ENCODE peak calls at places on chromosomes 11 and 22, in five cellular contexts. One of them, this sample, is unnamed.

GRCh38 chr22:46149998-46150549 is at the start of gene PPARA:
- DNase-seq in naive thymus-derived CD8-positive, alpha-beta T cell: peak; percentile 84
- DNase-seq in activated effector memory CD4-positive, alpha-beta T cell treated with Interleukin-2 at 50 U/mL for 16 hours: peak; percentile 83
- DNase-seq in HFFc6: peak; percentile 52
- DNase-seq in NCI-H2081: peak; percentile 38
- DNase-seq in this sample: peak; percentile 71

GRCh38 chr11:10752061-10752460 is 1.0 kb downstream of the CTR9 start:
- DNase-seq in naive thymus-derived CD8-positive, alpha-beta T cell: no peak
- DNase-seq in activated effector memory CD4-positive, alpha-beta T cell treated with Interleukin-2 at 50 U/mL for 16 hours: no peak
- DNase-seq in HFFc6: no peak
- DNase-seq in NCI-H2081: no peak
- DNase-seq in this sample: no peak

GRCh38 chr11:120608760-120609211 is 97.2 kb downstream of the GRIK4 start:
- DNase-seq in naive thymus-derived CD8-positive, alpha-beta T cell: no peak
- DNase-seq in activated effector memory CD4-positive, alpha-beta T cell treated with Interleukin-2 at 50 U/mL for 16 hours: no peak
- DNase-seq in HFFc6: no peak
- DNase-seq in NCI-H2081: no peak
- DNase-seq in this sample: no peak

GRCh38 chr22:31977141-31977781 is 32.9 kb downstream of the YWHAH start:
- DNase-seq in naive thymus-derived CD8-positive, alpha-beta T cell: peak; percentile 68
- DNase-seq in activated effector memory CD4-positive, alpha-beta T cell treated with Interleukin-2 at 50 U/mL for 16 hours: peak; percentile 60
- DNase-seq in HFFc6: peak; percentile 61
- DNase-seq in NCI-H2081: peak; percentile 58
- DNase-seq in this sample: peak; percentile 67

GRCh38 chr22:25979968-25980367 is 189.3 kb upstream of the SEZ6L start:
- DNase-seq in naive thymus-derived CD8-positive, alpha-beta T cell: no peak
- DNase-seq in activated effector memory CD4-positive, alpha-beta T cell treated with Interleukin-2 at 50 U/mL for 16 hours: no peak
- DNase-seq in HFFc6: no peak
- DNase-seq in NCI-H2081: no peak
- DNase-seq in this sample: no peak

GRCh38 chr11:134531331-134532135 is 119.5 kb upstream of the B3GAT1 start:
- DNase-seq in naive thymus-derived CD8-positive, alpha-beta T cell: no peak
- DNase-seq in activated effector memory CD4-positive, alpha-beta T cell treated with Interleukin-2 at 50 U/mL for 16 hours: no peak
- DNase-seq in HFFc6: no peak
- DNase-seq in NCI-H2081: no peak
- DNase-seq in this sample: no peak

GRCh38 chr11:113376156-113376555 is 11.4 kb upstream of the ANKK1 start:
- DNase-seq in naive thymus-derived CD8-positive, alpha-beta T cell: no peak
- DNase-seq in activated effector memory CD4-positive, alpha-beta T cell treated with Interleukin-2 at 50 U/mL for 16 hours: no peak
- DNase-seq in HFFc6: no peak
- DNase-seq in NCI-H2081: no peak
- DNase-seq in this sample: no peak

GRCh38 chr22:17083811-17084540 is 824 bp upstream of the IL17RA start:
- DNase-seq in naive thymus-derived CD8-positive, alpha-beta T cell: no peak
- DNase-seq in activated effector memory CD4-positive, alpha-beta T cell treated with Interleukin-2 at 50 U/mL for 16 hours: no peak
- DNase-seq in HFFc6: no peak
- DNase-seq in NCI-H2081: no peak
- DNase-seq in this sample: no peak

GRCh38 chr11:11313426-11313825 is 39.6 kb downstream of the CSNK2A3 start:
- DNase-seq in naive thymus-derived CD8-positive, alpha-beta T cell: no peak
- DNase-seq in activated effector memory CD4-positive, alpha-beta T cell treated with Interleukin-2 at 50 U/mL for 16 hours: no peak
- DNase-seq in HFFc6: no peak
- DNase-seq in NCI-H2081: no peak
- DNase-seq in this sample: no peak

GRCh38 chr11:330307-330693 is 9.6 kb upstream of the IFITM3 start:
- DNase-seq in naive thymus-derived CD8-positive, alpha-beta T cell: no peak
- DNase-seq in activated effector memory CD4-positive, alpha-beta T cell treated with Interleukin-2 at 50 U/mL for 16 hours: no peak
- DNase-seq in HFFc6: no peak
- DNase-seq in NCI-H2081: no peak
- DNase-seq in this sample: no peak

GRCh38 chr22:50581950-50582561 is 593 bp downstream of the CHKB start:
- DNase-seq in naive thymus-derived CD8-positive, alpha-beta T cell: no peak
- DNase-seq in activated effector memory CD4-positive, alpha-beta T cell treated with Interleukin-2 at 50 U/mL for 16 hours: no peak
- DNase-seq in HFFc6: no peak
- DNase-seq in NCI-H2081: no peak
- DNase-seq in this sample: no peak

GRCh38 chr11:88629496-88629895 is 292.0 kb upstream of the CTSC start:
- DNase-seq in naive thymus-derived CD8-positive, alpha-beta T cell: no peak
- DNase-seq in activated effector memory CD4-positive, alpha-beta T cell treated with Interleukin-2 at 50 U/mL for 16 hours: no peak
- DNase-seq in HFFc6: no peak
- DNase-seq in NCI-H2081: no peak
- DNase-seq in this sample: no peak

GRCh38 chr11:98365185-98365584 is 655.6 kb upstream of the CNTN5 start:
- DNase-seq in naive thymus-derived CD8-positive, alpha-beta T cell: no peak
- DNase-seq in activated effector memory CD4-positive, alpha-beta T cell treated with Interleukin-2 at 50 U/mL for 16 hours: no peak
- DNase-seq in HFFc6: no peak
- DNase-seq in NCI-H2081: no peak
- DNase-seq in this sample: no peak

GRCh38 chr22:23836692-23837495 is 1.9 kb downstream of the DERL3 start:
- DNase-seq in naive thymus-derived CD8-positive, alpha-beta T cell: no peak
- DNase-seq in activated effector memory CD4-positive, alpha-beta T cell treated with Interleukin-2 at 50 U/mL for 16 hours: no peak
- DNase-seq in HFFc6: no peak
- DNase-seq in NCI-H2081: no peak
- DNase-seq in this sample: no peak

GRCh38 chr22:45261407-45262088 is 20.9 kb upstream of the KIAA0930 start:
- DNase-seq in naive thymus-derived CD8-positive, alpha-beta T cell: no peak
- DNase-seq in activated effector memory CD4-positive, alpha-beta T cell treated with Interleukin-2 at 50 U/mL for 16 hours: no peak
- DNase-seq in HFFc6: no peak
- DNase-seq in NCI-H2081: no peak
- DNase-seq in this sample: no peak

GRCh38 chr11:96102664-96103068 is 178.8 kb upstream of the MTMR2 start:
- DNase-seq in naive thymus-derived CD8-positive, alpha-beta T cell: no peak
- DNase-seq in activated effector memory CD4-positive, alpha-beta T cell treated with Interleukin-2 at 50 U/mL for 16 hours: no peak
- DNase-seq in HFFc6: peak; percentile 58
- DNase-seq in NCI-H2081: no peak
- DNase-seq in this sample: no peak

GRCh38 chr22:38923463-38924196 is 33.8 kb upstream of the APOBEC3A start:
- DNase-seq in naive thymus-derived CD8-positive, alpha-beta T cell: no peak
- DNase-seq in activated effector memory CD4-positive, alpha-beta T cell treated with Interleukin-2 at 50 U/mL for 16 hours: no peak
- DNase-seq in HFFc6: peak; percentile 59
- DNase-seq in NCI-H2081: no peak
- DNase-seq in this sample: no peak

GRCh38 chr22:47136671-47137070 is 374.2 kb downstream of the TBC1D22A start:
- DNase-seq in naive thymus-derived CD8-positive, alpha-beta T cell: no peak
- DNase-seq in activated effector memory CD4-positive, alpha-beta T cell treated with Interleukin-2 at 50 U/mL for 16 hours: no peak
- DNase-seq in HFFc6: no peak
- DNase-seq in NCI-H2081: no peak
- DNase-seq in this sample: no peak

GRCh38 chr11:27108809-27109208 is 68.2 kb downstream of the BBOX1 start:
- DNase-seq in naive thymus-derived CD8-positive, alpha-beta T cell: no peak
- DNase-seq in activated effector memory CD4-positive, alpha-beta T cell treated with Interleukin-2 at 50 U/mL for 16 hours: no peak
- DNase-seq in HFFc6: no peak
- DNase-seq in NCI-H2081: no peak
- DNase-seq in this sample: no peak

GRCh38 chr11:126716456-126717083 is 284.0 kb downstream of the KIRREL3 start:
- DNase-seq in naive thymus-derived CD8-positive, alpha-beta T cell: no peak
- DNase-seq in activated effector memory CD4-positive, alpha-beta T cell treated with Interleukin-2 at 50 U/mL for 16 hours: peak; percentile 10
- DNase-seq in HFFc6: peak; percentile 25
- DNase-seq in NCI-H2081: peak; percentile 61
- DNase-seq in this sample: no peak

GRCh38 chr11:72814831-72815618 is 814 bp downstream of the ATG16L2 start:
- DNase-seq in naive thymus-derived CD8-positive, alpha-beta T cell: peak; percentile 39
- DNase-seq in activated effector memory CD4-positive, alpha-beta T cell treated with Interleukin-2 at 50 U/mL for 16 hours: peak; percentile 28
- DNase-seq in HFFc6: peak; percentile 60
- DNase-seq in NCI-H2081: peak; percentile 13
- DNase-seq in this sample: peak; percentile 27

GRCh38 chr11:75338516-75339218 is 12.8 kb downstream of the ARRB1 start:
- DNase-seq in naive thymus-derived CD8-positive, alpha-beta T cell: no peak
- DNase-seq in activated effector memory CD4-positive, alpha-beta T cell treated with Interleukin-2 at 50 U/mL for 16 hours: no peak
- DNase-seq in HFFc6: peak; percentile 71
- DNase-seq in NCI-H2081: no peak
- DNase-seq in this sample: no peak

GRCh38 chr11:102004220-102004619 is 43.0 kb upstream of the CFAP300 start:
- DNase-seq in naive thymus-derived CD8-positive, alpha-beta T cell: no peak
- DNase-seq in activated effector memory CD4-positive, alpha-beta T cell treated with Interleukin-2 at 50 U/mL for 16 hours: no peak
- DNase-seq in HFFc6: no peak
- DNase-seq in NCI-H2081: no peak
- DNase-seq in this sample: no peak

GRCh38 chr11:102464037-102464436 is 11.5 kb upstream of the TMEM123 start:
- DNase-seq in naive thymus-derived CD8-positive, alpha-beta T cell: no peak
- DNase-seq in activated effector memory CD4-positive, alpha-beta T cell treated with Interleukin-2 at 50 U/mL for 16 hours: no peak
- DNase-seq in HFFc6: no peak
- DNase-seq in NCI-H2081: no peak
- DNase-seq in this sample: no peak

GRCh38 chr22:44336962-44337657 is 24.4 kb upstream of the SHISAL1 start:
- DNase-seq in naive thymus-derived CD8-positive, alpha-beta T cell: no peak
- DNase-seq in activated effector memory CD4-positive, alpha-beta T cell treated with Interleukin-2 at 50 U/mL for 16 hours: no peak
- DNase-seq in HFFc6: no peak
- DNase-seq in NCI-H2081: peak; percentile 35
- DNase-seq in this sample: no peak

GRCh38 chr22:28142361-28142801 is 223.3 kb upstream of the PITPNB start:
- DNase-seq in naive thymus-derived CD8-positive, alpha-beta T cell: no peak
- DNase-seq in activated effector memory CD4-positive, alpha-beta T cell treated with Interleukin-2 at 50 U/mL for 16 hours: no peak
- DNase-seq in HFFc6: peak; percentile 93
- DNase-seq in NCI-H2081: no peak
- DNase-seq in this sample: no peak

GRCh38 chr11:133982901-133983300 is 26.1 kb upstream of the IGSF9B start:
- DNase-seq in naive thymus-derived CD8-positive, alpha-beta T cell: no peak
- DNase-seq in activated effector memory CD4-positive, alpha-beta T cell treated with Interleukin-2 at 50 U/mL for 16 hours: no peak
- DNase-seq in HFFc6: no peak
- DNase-seq in NCI-H2081: peak; percentile 24
- DNase-seq in this sample: no peak

GRCh38 chr22:35319244-35319985 is 19.7 kb downstream of the TOM1 start:
- DNase-seq in naive thymus-derived CD8-positive, alpha-beta T cell: no peak
- DNase-seq in activated effector memory CD4-positive, alpha-beta T cell treated with Interleukin-2 at 50 U/mL for 16 hours: no peak
- DNase-seq in HFFc6: no peak
- DNase-seq in NCI-H2081: no peak
- DNase-seq in this sample: no peak

GRCh38 chr11:953513-953912 is 27.8 kb downstream of the AP2A2 start:
- DNase-seq in naive thymus-derived CD8-positive, alpha-beta T cell: no peak
- DNase-seq in activated effector memory CD4-positive, alpha-beta T cell treated with Interleukin-2 at 50 U/mL for 16 hours: no peak
- DNase-seq in HFFc6: no peak
- DNase-seq in NCI-H2081: no peak
- DNase-seq in this sample: no peak

GRCh38 chr11:4049006-4049405 is 45.6 kb upstream of the RRM1 start:
- DNase-seq in naive thymus-derived CD8-positive, alpha-beta T cell: no peak
- DNase-seq in activated effector memory CD4-positive, alpha-beta T cell treated with Interleukin-2 at 50 U/mL for 16 hours: no peak
- DNase-seq in HFFc6: no peak
- DNase-seq in NCI-H2081: no peak
- DNase-seq in this sample: no peak

GRCh38 chr22:43753718-43754117 is 58.4 kb downstream of the EFCAB6 start:
- DNase-seq in naive thymus-derived CD8-positive, alpha-beta T cell: no peak
- DNase-seq in activated effector memory CD4-positive, alpha-beta T cell treated with Interleukin-2 at 50 U/mL for 16 hours: no peak
- DNase-seq in HFFc6: no peak
- DNase-seq in NCI-H2081: no peak
- DNase-seq in this sample: no peak

GRCh38 chr11:85855341-85855656 is at the start of gene CCDC83:
- DNase-seq in naive thymus-derived CD8-positive, alpha-beta T cell: no peak
- DNase-seq in activated effector memory CD4-positive, alpha-beta T cell treated with Interleukin-2 at 50 U/mL for 16 hours: no peak
- DNase-seq in HFFc6: no peak
- DNase-seq in NCI-H2081: no peak
- DNase-seq in this sample: no peak

GRCh38 chr11:34192481-34193401 is 87.3 kb downstream of the NAT10 start:
- DNase-seq in naive thymus-derived CD8-positive, alpha-beta T cell: no peak
- DNase-seq in activated effector memory CD4-positive, alpha-beta T cell treated with Interleukin-2 at 50 U/mL for 16 hours: no peak
- DNase-seq in HFFc6: peak; percentile 97
- DNase-seq in NCI-H2081: peak; percentile 39
- DNase-seq in this sample: no peak

GRCh38 chr11:74896311-74896710 is 52.6 kb downstream of the XRRA1 start:
- DNase-seq in naive thymus-derived CD8-positive, alpha-beta T cell: no peak
- DNase-seq in activated effector memory CD4-positive, alpha-beta T cell treated with Interleukin-2 at 50 U/mL for 16 hours: no peak
- DNase-seq in HFFc6: no peak
- DNase-seq in NCI-H2081: no peak
- DNase-seq in this sample: no peak

GRCh38 chr11:30489513-30489912 is 96.6 kb downstream of the MPPED2 start:
- DNase-seq in naive thymus-derived CD8-positive, alpha-beta T cell: no peak
- DNase-seq in activated effector memory CD4-positive, alpha-beta T cell treated with Interleukin-2 at 50 U/mL for 16 hours: no peak
- DNase-seq in HFFc6: no peak
- DNase-seq in NCI-H2081: no peak
- DNase-seq in this sample: no peak

GRCh38 chr22:39278040-39278439 is 33.3 kb upstream of the PDGFB start:
- DNase-seq in naive thymus-derived CD8-positive, alpha-beta T cell: no peak
- DNase-seq in activated effector memory CD4-positive, alpha-beta T cell treated with Interleukin-2 at 50 U/mL for 16 hours: no peak
- DNase-seq in HFFc6: peak; percentile 52
- DNase-seq in NCI-H2081: no peak
- DNase-seq in this sample: no peak

GRCh38 chr11:46554205-46555162 is 39.3 kb downstream of the AMBRA1 start:
- DNase-seq in naive thymus-derived CD8-positive, alpha-beta T cell: no peak
- DNase-seq in activated effector memory CD4-positive, alpha-beta T cell treated with Interleukin-2 at 50 U/mL for 16 hours: no peak
- DNase-seq in HFFc6: peak; percentile 48
- DNase-seq in NCI-H2081: no peak
- DNase-seq in this sample: no peak

GRCh38 chr11:89667001-89667400 is 43.1 kb upstream of the TRIM77 start:
- DNase-seq in naive thymus-derived CD8-positive, alpha-beta T cell: no peak
- DNase-seq in activated effector memory CD4-positive, alpha-beta T cell treated with Interleukin-2 at 50 U/mL for 16 hours: no peak
- DNase-seq in HFFc6: no peak
- DNase-seq in NCI-H2081: no peak
- DNase-seq in this sample: no peak

GRCh38 chr22:21451545-21452520 is 15.4 kb upstream of the TMEM191C start:
- DNase-seq in naive thymus-derived CD8-positive, alpha-beta T cell: no peak
- DNase-seq in activated effector memory CD4-positive, alpha-beta T cell treated with Interleukin-2 at 50 U/mL for 16 hours: no peak
- DNase-seq in HFFc6: no peak
- DNase-seq in NCI-H2081: no peak
- DNase-seq in this sample: no peak

GRCh38 chr11:3080733-3081385 is 23.6 kb upstream of the CARS1 start:
- DNase-seq in naive thymus-derived CD8-positive, alpha-beta T cell: no peak
- DNase-seq in activated effector memory CD4-positive, alpha-beta T cell treated with Interleukin-2 at 50 U/mL for 16 hours: no peak
- DNase-seq in HFFc6: no peak
- DNase-seq in NCI-H2081: no peak
- DNase-seq in this sample: no peak

This sample was measured in T follicular helper cell.